ENCODE peak calls at places on chromosome 9, in five cellular contexts. One of them, this sample, is unnamed. For H3K4me1 and H3K27me3, the result is how much of the 10 kb centered on the place peaks cover.

GRCh38 chr9:134066546-134066922 is 1.3 kb downstream of the BRD3 start:
- DNase-seq in neural progenitor cell: peak
- DNase-seq in aorta: no peak
- DNase-seq in left ventricle myocardium inferior: no peak
- DNase-seq in pancreas: no peak
- DNase-seq in this sample: no peak

GRCh38 chr9:120117081-120117480 is 462.9 kb downstream of the CDK5RAP2 start:
- DNase-seq in neural progenitor cell: no peak
- DNase-seq in aorta: no peak
- DNase-seq in left ventricle myocardium inferior: no peak
- DNase-seq in pancreas: no peak
- DNase-seq in this sample: no peak

GRCh38 chr9:6641961-6642360 is 3.6 kb downstream of the GLDC start:
- DNase-seq in neural progenitor cell: no peak
- DNase-seq in aorta: no peak
- DNase-seq in left ventricle myocardium inferior: no peak
- DNase-seq in pancreas: no peak
- DNase-seq in this sample: no peak

GRCh38 chr9:132994410-132995120 is 16.1 kb downstream of the GFI1B start:
- DNase-seq in neural progenitor cell: peak
- DNase-seq in aorta: no peak
- DNase-seq in left ventricle myocardium inferior: no peak
- DNase-seq in pancreas: no peak
- DNase-seq in this sample: peak

GRCh38 chr9:69898714-69899209 is 78.1 kb downstream of the CFAP95 start:
- DNase-seq in neural progenitor cell: no peak
- DNase-seq in aorta: no peak
- DNase-seq in left ventricle myocardium inferior: no peak
- DNase-seq in pancreas: no peak
- DNase-seq in this sample: no peak

GRCh38 chr9:113476511-113476916 is 13.0 kb downstream of the RGS3 start:
- DNase-seq in neural progenitor cell: no peak
- DNase-seq in aorta: no peak
- DNase-seq in left ventricle myocardium inferior: no peak
- DNase-seq in pancreas: no peak
- DNase-seq in this sample: no peak

GRCh38 chr9:21239917-21240316 is at the start of gene IFNA14:
- DNase-seq in neural progenitor cell: no peak
- DNase-seq in aorta: no peak
- DNase-seq in left ventricle myocardium inferior: no peak
- DNase-seq in pancreas: no peak
- DNase-seq in this sample: no peak

GRCh38 chr9:122791872-122792669 is 3.3 kb downstream of the OR5C1 start:
- DNase-seq in neural progenitor cell: no peak
- DNase-seq in aorta: no peak
- DNase-seq in left ventricle myocardium inferior: no peak
- DNase-seq in pancreas: no peak
- DNase-seq in this sample: no peak

GRCh38 chr9:78383130-78383529 is 86.2 kb downstream of the PSAT1 start:
- DNase-seq in neural progenitor cell: no peak
- DNase-seq in aorta: no peak
- DNase-seq in left ventricle myocardium inferior: no peak
- DNase-seq in pancreas: no peak
- DNase-seq in this sample: no peak

GRCh38 chr9:103804077-103804735 is 289.9 kb upstream of the SMC2 start:
- DNase-seq in neural progenitor cell: no peak
- DNase-seq in aorta: no peak
- DNase-seq in left ventricle myocardium inferior: no peak
- DNase-seq in pancreas: no peak
- DNase-seq in this sample: no peak

GRCh38 chr9:30382271-30382670 is 2002.2 kb upstream of the ACO1 start:
- DNase-seq in neural progenitor cell: no peak
- DNase-seq in aorta: no peak
- DNase-seq in left ventricle myocardium inferior: no peak
- DNase-seq in pancreas: no peak
- DNase-seq in this sample: no peak

GRCh38 chr9:98488578-98489312 is 220.0 kb downstream of the GABBR2 start:
- DNase-seq in neural progenitor cell: no peak
- DNase-seq in aorta: no peak
- DNase-seq in left ventricle myocardium inferior: no peak
- DNase-seq in pancreas: no peak
- DNase-seq in this sample: no peak

GRCh38 chr9:93730643-93731042 is 154.3 kb downstream of the PHF2 start:
- DNase-seq in neural progenitor cell: no peak
- DNase-seq in aorta: no peak
- DNase-seq in left ventricle myocardium inferior: no peak
- DNase-seq in pancreas: no peak
- DNase-seq in this sample: no peak

GRCh38 chr9:3909966-3910650 is 384.3 kb upstream of the RFX3 start:
- DNase-seq in neural progenitor cell: no peak
- DNase-seq in aorta: no peak
- DNase-seq in left ventricle myocardium inferior: no peak
- DNase-seq in pancreas: no peak
- DNase-seq in this sample: no peak

GRCh38 chr9:100700689-100701318 is 122.9 kb downstream of the CAVIN4 start:
- DNase-seq in neural progenitor cell: peak
- DNase-seq in aorta: no peak
- DNase-seq in left ventricle myocardium inferior: no peak
- DNase-seq in pancreas: peak
- DNase-seq in this sample: no peak

GRCh38 chr9:107730691-107731090 is 241.1 kb upstream of the KLF4 start:
- DNase-seq in neural progenitor cell: no peak
- DNase-seq in aorta: no peak
- DNase-seq in left ventricle myocardium inferior: no peak
- DNase-seq in pancreas: no peak
- DNase-seq in this sample: no peak

GRCh38 chr9:107734231-107735014 is 244.9 kb upstream of the KLF4 start:
- DNase-seq in neural progenitor cell: no peak
- DNase-seq in aorta: peak
- DNase-seq in left ventricle myocardium inferior: peak
- DNase-seq in pancreas: no peak
- DNase-seq in this sample: no peak

GRCh38 chr9:107733530-107733907 is 243.9 kb upstream of the KLF4 start:
- DNase-seq in neural progenitor cell: no peak
- DNase-seq in aorta: no peak
- DNase-seq in left ventricle myocardium inferior: peak
- DNase-seq in pancreas: no peak
- DNase-seq in this sample: no peak

GRCh38 chr9:107731115-107731762 is 241.7 kb upstream of the KLF4 start:
- DNase-seq in neural progenitor cell: no peak
- DNase-seq in aorta: no peak
- DNase-seq in left ventricle myocardium inferior: no peak
- DNase-seq in pancreas: no peak
- DNase-seq in this sample: no peak

DNA sequence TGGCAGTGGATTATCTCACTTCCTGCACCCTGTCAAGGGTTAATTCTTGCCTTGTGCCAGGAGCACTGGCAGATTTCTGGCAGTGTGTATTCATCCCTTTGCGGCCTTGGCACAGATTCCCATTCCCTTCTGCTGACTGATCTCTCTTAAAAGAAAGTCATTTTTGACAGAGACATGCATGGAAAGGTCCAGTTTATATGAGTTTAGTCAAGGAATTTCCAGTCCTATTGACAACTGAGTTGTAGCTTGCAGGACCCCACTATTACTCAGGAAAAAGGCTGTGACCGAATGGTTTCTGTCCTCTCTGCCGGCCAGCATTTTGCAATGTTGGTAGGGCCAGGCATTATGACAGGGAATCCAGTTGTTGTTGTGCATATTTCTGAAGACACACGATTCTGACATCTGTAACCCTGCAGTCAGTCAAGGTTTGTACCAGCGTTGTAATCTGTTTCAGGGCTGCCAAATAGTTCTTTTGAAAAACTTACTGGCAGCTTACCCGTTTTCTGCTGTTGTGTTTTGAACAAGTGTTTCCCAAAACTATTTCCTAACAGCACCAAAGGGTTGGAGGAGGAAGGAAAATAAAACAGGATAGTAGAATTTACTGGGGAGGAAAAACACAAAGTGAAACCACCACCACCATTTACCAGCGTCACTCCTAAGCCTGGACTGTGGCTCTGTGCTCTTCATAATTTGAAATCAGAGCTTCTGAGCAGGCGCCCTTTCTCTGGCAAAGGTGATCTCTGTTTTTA is 243.4 kb upstream of the KLF4 start:
- DNase-seq in neural progenitor cell: no peak
- DNase-seq in aorta: no peak
- DNase-seq in left ventricle myocardium inferior: no peak
- DNase-seq in pancreas: peak
- DNase-seq in this sample: no peak
- H3K4me3 ChIP-seq in neural progenitor cell: no peak
- H3K4me3 ChIP-seq in aorta: peak
- H3K4me3 ChIP-seq in left ventricle myocardium inferior: peak
- H3K4me3 ChIP-seq in pancreas: no peak
- H3K4me3 ChIP-seq in this sample: no peak

GRCh38 chr9:136244116-136244775 is 1.4 kb downstream of the QSOX2 start:
- DNase-seq in neural progenitor cell: no peak
- DNase-seq in aorta: no peak
- DNase-seq in left ventricle myocardium inferior: no peak
- DNase-seq in pancreas: no peak
- DNase-seq in this sample: no peak
- H3K4me1 ChIP-seq in neural progenitor cell: under half
- H3K4me1 ChIP-seq in aorta: under half
- H3K4me1 ChIP-seq in left ventricle myocardium inferior: half or more
- H3K4me1 ChIP-seq in pancreas: under half
- H3K4me1 ChIP-seq in this sample: under half

DNA sequence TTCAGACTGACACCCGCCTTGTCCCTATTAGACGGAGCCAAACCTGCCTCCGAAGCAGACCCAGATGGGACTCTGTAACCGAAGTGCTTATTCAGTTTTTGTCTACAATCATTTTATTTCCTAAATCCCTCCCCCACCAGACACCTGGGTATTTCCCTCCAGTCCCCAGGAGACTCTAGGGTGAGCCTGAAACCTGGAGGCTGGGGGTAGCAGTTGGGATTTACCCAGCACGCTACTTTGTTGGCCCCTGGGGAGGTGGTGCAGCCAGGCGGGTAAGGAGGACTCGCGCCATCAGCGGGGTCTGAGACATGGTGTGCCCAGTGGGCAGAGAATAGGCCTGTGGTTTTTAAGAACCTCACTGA is 1.3 kb upstream of the LHX2 start:
- DNase-seq in neural progenitor cell: peak
- DNase-seq in aorta: peak
- DNase-seq in left ventricle myocardium inferior: no peak
- DNase-seq in pancreas: no peak
- DNase-seq in this sample: no peak
- H3K27me3 ChIP-seq in neural progenitor cell: half or more
- H3K27me3 ChIP-seq in aorta: under half
- H3K27me3 ChIP-seq in left ventricle myocardium inferior: half or more
- H3K27me3 ChIP-seq in pancreas: half or more
- H3K27me3 ChIP-seq in this sample: half or more

GRCh38 chr9:91119147-91119546 is 242.6 kb downstream of the AUH start:
- DNase-seq in neural progenitor cell: no peak
- DNase-seq in aorta: no peak
- DNase-seq in left ventricle myocardium inferior: no peak
- DNase-seq in pancreas: no peak
- DNase-seq in this sample: no peak

GRCh38 chr9:91116711-91117110 is 245.0 kb downstream of the AUH start:
- DNase-seq in neural progenitor cell: no peak
- DNase-seq in aorta: no peak
- DNase-seq in left ventricle myocardium inferior: no peak
- DNase-seq in pancreas: no peak
- DNase-seq in this sample: no peak

GRCh38 chr9:91117474-91117891 is 244.2 kb downstream of the AUH start:
- DNase-seq in neural progenitor cell: no peak
- DNase-seq in aorta: no peak
- DNase-seq in left ventricle myocardium inferior: no peak
- DNase-seq in pancreas: no peak
- DNase-seq in this sample: peak

GRCh38 chr9:91119679-91120078 is 242.0 kb downstream of the AUH start:
- DNase-seq in neural progenitor cell: no peak
- DNase-seq in aorta: no peak
- DNase-seq in left ventricle myocardium inferior: no peak
- DNase-seq in pancreas: no peak
- DNase-seq in this sample: no peak

DNA sequence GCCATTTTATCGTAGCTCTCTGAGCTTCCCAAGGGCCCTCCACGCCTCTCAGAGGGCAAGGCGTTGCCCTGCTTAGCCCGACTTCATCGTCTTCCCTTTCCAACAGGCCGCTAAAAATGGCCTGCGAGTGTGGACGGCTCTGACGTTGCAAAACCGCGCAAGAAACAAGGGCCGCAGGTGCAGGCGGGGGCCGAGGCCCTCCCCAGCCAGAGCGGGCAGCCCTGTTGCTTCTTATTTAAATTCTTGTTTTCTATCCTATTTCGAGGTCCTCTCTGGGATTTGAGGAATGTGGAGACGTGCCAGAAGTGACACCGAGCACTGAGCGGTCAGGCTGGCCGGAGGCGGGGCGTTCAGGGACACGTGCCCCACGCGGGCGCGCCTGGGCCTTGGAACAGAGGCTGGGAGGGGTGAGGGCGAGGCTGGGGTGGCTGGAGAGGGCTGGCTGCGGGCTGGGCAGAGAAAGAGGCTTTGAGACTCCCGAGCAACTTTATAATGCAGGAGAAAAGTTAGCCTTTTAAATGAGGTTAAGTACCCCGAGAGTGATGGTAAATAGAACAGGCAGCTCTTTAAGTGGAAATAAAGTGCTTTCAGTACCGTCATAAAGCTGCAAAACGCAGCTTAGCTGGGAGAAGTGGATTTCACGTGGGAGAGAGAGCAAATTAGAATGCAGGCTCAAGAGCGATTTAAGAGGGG is 243.6 kb downstream of the AUH start:
- DNase-seq in neural progenitor cell: peak
- DNase-seq in aorta: peak
- DNase-seq in left ventricle myocardium inferior: peak
- DNase-seq in pancreas: peak
- DNase-seq in this sample: peak
- H3K4me3 ChIP-seq in neural progenitor cell: no peak
- H3K4me3 ChIP-seq in aorta: no peak
- H3K4me3 ChIP-seq in left ventricle myocardium inferior: peak
- H3K4me3 ChIP-seq in pancreas: no peak
- H3K4me3 ChIP-seq in this sample: peak

GRCh38 chr9:79583957-79584654 is 12.3 kb downstream of the TLE4 start:
- DNase-seq in neural progenitor cell: peak
- DNase-seq in aorta: no peak
- DNase-seq in left ventricle myocardium inferior: peak
- DNase-seq in pancreas: no peak
- DNase-seq in this sample: peak

GRCh38 chr9:79584655-79584982 is 12.9 kb downstream of the TLE4 start:
- DNase-seq in neural progenitor cell: no peak
- DNase-seq in aorta: no peak
- DNase-seq in left ventricle myocardium inferior: no peak
- DNase-seq in pancreas: no peak
- DNase-seq in this sample: no peak

GRCh38 chr9:79592736-79593493 is 21.1 kb downstream of the TLE4 start:
- DNase-seq in neural progenitor cell: no peak
- DNase-seq in aorta: no peak
- DNase-seq in left ventricle myocardium inferior: no peak
- DNase-seq in pancreas: no peak
- DNase-seq in this sample: no peak

GRCh38 chr9:79591463-79591862 is 19.7 kb downstream of the TLE4 start:
- DNase-seq in neural progenitor cell: no peak
- DNase-seq in aorta: no peak
- DNase-seq in left ventricle myocardium inferior: no peak
- DNase-seq in pancreas: no peak
- DNase-seq in this sample: no peak

GRCh38 chr9:79588488-79588887 is 16.7 kb downstream of the TLE4 start:
- DNase-seq in neural progenitor cell: no peak
- DNase-seq in aorta: no peak
- DNase-seq in left ventricle myocardium inferior: no peak
- DNase-seq in pancreas: no peak
- DNase-seq in this sample: no peak
- H3K4me1 ChIP-seq in neural progenitor cell: under half
- H3K4me1 ChIP-seq in aorta: under half
- H3K4me1 ChIP-seq in left ventricle myocardium inferior: under half
- H3K4me1 ChIP-seq in pancreas: under half
- H3K4me1 ChIP-seq in this sample: under half

This sample was measured in lower lobe of right lung.